ENCODE peak calls at places on chromosomes 2 and 18, in six cellular contexts. G is NCI-H1092; E is tibial nerve; Y is non-pigmented ciliary epithelial cell; Z is stimulated activated CD4-positive, alpha-beta T cell treated with anti-CD3 and anti-CD28 coated beads, Interleukin-2, amount 100 ng/mL, for 48 hours; W is CD8-positive, alpha-beta T cell. J is an unnamed sample.
A peak's percentile ranks its signal among the peaks of the same experiment; 100 is the strongest.

GRCh38 chr2:170207901-170208300 is 30.0 kb downstream of the MYO3B start:
- DNase-seq in G (no peak), E (no peak), Y (no peak), Z (no peak), W (no peak), J (no peak)

GRCh38 chr18:13726972-13727331 is 479 bp downstream of the RNMT start:
- DNase-seq in G (no peak), E (no peak), Y (no peak), Z (peak; percentile 14), W (peak; percentile 4), J (no peak)

GRCh38 chr2:25920326-25920725 is 42.0 kb upstream of the ASXL2 start:
- DNase-seq in G (no peak), E (no peak), Y (no peak), Z (no peak), W (no peak), J (no peak)

GRCh38 chr2:105573490-105573889 is 171.2 kb upstream of the NCK2 start:
- DNase-seq in G (no peak), E (no peak), Y (no peak), Z (no peak), W (no peak), J (no peak)

GRCh38 chr2:45826889-45827635 is 175.6 kb downstream of the PRKCE start:
- DNase-seq in G (no peak), E (peak; percentile 33), Y (no peak), Z (no peak), W (no peak), J (no peak)

GRCh38 chr18:3151379-3152264 is 68.1 kb downstream of the MYOM1 start:
- DNase-seq in G (no peak), E (no peak), Y (no peak), Z (no peak), W (no peak), J (no peak)

GRCh38 chr2:20960003-20960402 is 83.9 kb downstream of the APOB start:
- DNase-seq in G (no peak), E (no peak), Y (no peak), Z (no peak), W (no peak), J (no peak)

GRCh38 chr2:171579481-171579880 is 57.2 kb downstream of the CYBRD1 start:
- DNase-seq in G (no peak), E (no peak), Y (no peak), Z (no peak), W (no peak), J (no peak)

GRCh38 chr2:229980440-229981184 is 58.3 kb downstream of the FBXO36 start:
- DNase-seq in G (no peak), E (no peak), Y (peak; percentile 36), Z (no peak), W (no peak), J (no peak)

GRCh38 chr2:85888745-85889647 is at the start of gene ST3GAL5:
- DNase-seq in G (peak; percentile 70), E (peak; percentile 82), Y (no peak), Z (peak; percentile 84), W (peak; percentile 93), J (peak; percentile 93)

GRCh38 chr2:70552501-70553333 is 909 bp downstream of the TGFA start:
- DNase-seq in G (no peak), E (no peak), Y (no peak), Z (no peak), W (no peak), J (no peak)

GRCh38 chr2:226760412-226761194 is 39.0 kb downstream of the IRS1 start:
- DNase-seq in G (no peak), E (no peak), Y (peak; percentile 87), Z (no peak), W (no peak), J (no peak)

GRCh38 chr2:34652636-34653035 is 1053.5 kb upstream of the FAM98A start:
- DNase-seq in G (no peak), E (no peak), Y (no peak), Z (no peak), W (no peak), J (no peak)